ENCODE peak calls at places on chromosomes 13 and 19, in four cellular contexts. W, J, S and P are unnamed samples.

GRCh38 chr13:48976677-48977625 is 1.2 kb downstream of the FNDC3A start:
- DNase-seq in W (no peak), J (peak), S (peak), P (peak)

GRCh38 chr19:54633401-54633800 is 3.1 kb downstream of the LILRB1 start:
- DNase-seq in W (no peak), J (no peak), S (no peak), P (no peak)

GRCh38 chr13:40109324-40109958 is 454.0 kb downstream of the COG6 start:
- DNase-seq in W (peak), J (peak), S (peak), P (no peak)

GRCh38 chr13:77437267-77437666 is 98.2 kb upstream of the SCEL start:
- DNase-seq in W (no peak), J (no peak), S (no peak), P (no peak)

GRCh38 chr13:24063281-24063851 is 97.2 kb upstream of the SPATA13 start:
- DNase-seq in W (no peak), J (peak), S (no peak), P (no peak)

GRCh38 chr19:16509141-16510061 is 13.2 kb downstream of the C19orf44 start:
- DNase-seq in W (no peak), J (peak), S (peak), P (peak)

GRCh38 chr13:49023441-49023840 is 47.7 kb downstream of the FNDC3A start:
- DNase-seq in W (peak), J (peak), S (peak), P (no peak)

GRCh38 chr13:24218320-24218719 is 57.8 kb downstream of the SPATA13 start:
- DNase-seq in W (no peak), J (no peak), S (no peak), P (no peak)

GRCh38 chr13:95480131-95480545 is 72.4 kb upstream of the CLDN10 start:
- DNase-seq in W (no peak), J (peak), S (no peak), P (no peak)

GRCh38 chr19:58559275-58560006 is 1.0 kb upstream of the UBE2M start:
- DNase-seq in W (no peak), J (peak), S (peak), P (no peak)

GRCh38 chr19:10019246-10019645 is 6.0 kb downstream of the RDH8 start:
- DNase-seq in W (no peak), J (peak), S (no peak), P (no peak)

GRCh38 chr19:1455002-1455335 is 5.0 kb downstream of the APC2 start:
- DNase-seq in W (no peak), J (no peak), S (no peak), P (no peak)

GRCh38 chr13:40152145-40152544 is 496.7 kb downstream of the COG6 start:
- DNase-seq in W (no peak), J (peak), S (peak), P (no peak)

GRCh38 chr13:100235311-100235901 is 146.5 kb downstream of the PCCA start:
- DNase-seq in W (peak), J (peak), S (peak), P (no peak)

GRCh38 chr13:55155046-55155445 is 1985.7 kb upstream of the PRR20A start:
- DNase-seq in W (no peak), J (no peak), S (no peak), P (no peak)

GRCh38 chr13:29721766-29722165 is 126.3 kb upstream of the SLC7A1 start:
- DNase-seq in W (no peak), J (peak), S (no peak), P (no peak)

GRCh38 chr19:35139618-35139943 is 957 bp downstream of the FXYD1 start:
- DNase-seq in W (no peak), J (no peak), S (no peak), P (peak)

GRCh38 chr13:29065142-29065541 is 245.0 kb downstream of the MTUS2 start:
- DNase-seq in W (no peak), J (no peak), S (no peak), P (no peak)

GRCh38 chr13:48978942-48979601 is 3.4 kb downstream of the FNDC3A start:
- DNase-seq in W (no peak), J (no peak), S (no peak), P (no peak)

GRCh38 chr13:33116321-33117010 is 100.2 kb downstream of the KL start:
- DNase-seq in W (no peak), J (no peak), S (no peak), P (no peak)